ENCODE peak calls at places on chromosomes 12 and 14, in six cellular contexts. One of them, this sample, is unnamed.

GRCh38 chr12:94831081-94831747 is 172.3 kb downstream of the NDUFA12 start:
- DNase-seq in kidney: no peak
- DNase-seq in breast epithelium: no peak
- DNase-seq in suprapubic skin: no peak
- DNase-seq in left ventricle myocardium inferior: no peak
- DNase-seq in heart right ventricle: peak; percentile 11
- DNase-seq in this sample: no peak

GRCh38 chr14:99819514-99819913 is 26.3 kb downstream of the EML1 start:
- DNase-seq in suprapubic skin: no peak
- DNase-seq in kidney: no peak
- DNase-seq in heart right ventricle: no peak
- DNase-seq in breast epithelium: no peak
- DNase-seq in left ventricle myocardium inferior: no peak
- DNase-seq in this sample: no peak

GRCh38 chr12:7750350-7750749 is 3.2 kb upstream of the CLEC4C start:
- DNase-seq in suprapubic skin: no peak
- DNase-seq in left ventricle myocardium inferior: no peak
- DNase-seq in heart right ventricle: no peak
- DNase-seq in breast epithelium: no peak
- DNase-seq in kidney: no peak
- DNase-seq in this sample: no peak

GRCh38 chr12:117047810-117048584 is 51.2 kb downstream of the TESC start:
- DNase-seq in suprapubic skin: no peak
- DNase-seq in breast epithelium: no peak
- DNase-seq in left ventricle myocardium inferior: peak; percentile 73
- DNase-seq in kidney: no peak
- DNase-seq in heart right ventricle: peak; percentile 78
- DNase-seq in this sample: no peak

GRCh38 chr12:692274-692673 is 29.0 kb upstream of the NINJ2 start:
- DNase-seq in breast epithelium: no peak
- DNase-seq in left ventricle myocardium inferior: no peak
- DNase-seq in suprapubic skin: no peak
- DNase-seq in heart right ventricle: no peak
- DNase-seq in kidney: no peak
- DNase-seq in this sample: no peak

GRCh38 chr12:12267801-12268200 is 957 bp upstream of the LRP6 start:
- DNase-seq in breast epithelium: no peak
- DNase-seq in left ventricle myocardium inferior: no peak
- DNase-seq in kidney: no peak
- DNase-seq in suprapubic skin: no peak
- DNase-seq in heart right ventricle: no peak
- DNase-seq in this sample: peak; percentile 14

GRCh38 chr12:50062733-50063452 is 5.5 kb downstream of the ASIC1 start:
- DNase-seq in suprapubic skin: no peak
- DNase-seq in kidney: peak; percentile 39
- DNase-seq in left ventricle myocardium inferior: no peak
- DNase-seq in breast epithelium: no peak
- DNase-seq in heart right ventricle: no peak
- DNase-seq in this sample: peak; percentile 35

GRCh38 chr14:90388437-90388836 is 8.4 kb upstream of the CALM1 start:
- DNase-seq in heart right ventricle: no peak
- DNase-seq in suprapubic skin: no peak
- DNase-seq in breast epithelium: no peak
- DNase-seq in left ventricle myocardium inferior: no peak
- DNase-seq in kidney: no peak
- DNase-seq in this sample: peak; percentile 34

GRCh38 chr14:54683882-54684794 is 117.2 kb downstream of the SAMD4A start:
- DNase-seq in suprapubic skin: peak; percentile 85
- DNase-seq in kidney: peak; percentile 76
- DNase-seq in breast epithelium: no peak
- DNase-seq in left ventricle myocardium inferior: peak; percentile 39
- DNase-seq in heart right ventricle: peak; percentile 55
- DNase-seq in this sample: peak; percentile 39

DNA sequence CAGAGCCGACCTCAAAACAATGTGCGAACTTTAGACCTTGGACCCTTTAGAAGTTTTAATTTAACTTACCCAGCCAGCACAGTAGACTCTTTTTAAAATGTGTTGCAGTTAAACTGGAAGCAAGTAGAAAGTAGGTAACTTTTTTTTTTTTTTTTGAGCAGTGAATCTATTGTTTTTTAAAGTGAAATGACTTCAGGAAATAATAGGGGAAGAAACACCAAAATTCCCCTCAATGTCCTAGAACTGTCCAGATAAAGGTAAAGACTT is 1.1 kb upstream of the ATXN2 start:
- DNase-seq in kidney: no peak
- DNase-seq in suprapubic skin: no peak
- DNase-seq in heart right ventricle: no peak
- DNase-seq in left ventricle myocardium inferior: no peak
- DNase-seq in breast epithelium: no peak
- DNase-seq in this sample: no peak
- H3K4me3 ChIP-seq in kidney: peak overlapping the region; percentile 93
- H3K4me3 ChIP-seq in suprapubic skin: peak overlapping the region; percentile 99
- H3K4me3 ChIP-seq in heart right ventricle: peak overlapping the region; percentile 97
- H3K4me3 ChIP-seq in left ventricle myocardium inferior: peak overlapping the region; percentile 99
- H3K4me3 ChIP-seq in breast epithelium: peak overlapping the region; percentile 96
- H3K4me3 ChIP-seq in this sample: peak overlapping the region; percentile 92

DNA sequence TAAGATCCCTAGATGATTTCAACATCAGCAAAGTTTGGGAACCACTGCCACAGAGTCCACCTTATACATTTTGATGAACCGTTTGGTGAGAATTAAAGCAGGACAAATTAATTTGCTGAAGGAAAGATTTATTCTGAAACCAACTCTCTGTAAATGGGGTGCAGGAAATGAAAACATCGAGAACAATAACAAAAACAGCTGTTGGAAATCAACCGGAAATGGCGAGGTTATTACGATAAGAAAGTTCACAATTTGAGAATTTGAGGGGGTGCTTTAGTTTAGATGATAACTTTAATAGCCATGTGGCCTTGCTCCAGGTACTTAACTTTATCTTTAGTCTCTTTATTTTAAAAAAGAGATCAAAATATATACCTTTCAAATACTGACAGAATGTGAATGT is 56.8 kb downstream of the KCNJ8 start:
- DNase-seq in suprapubic skin: no peak
- DNase-seq in breast epithelium: no peak
- DNase-seq in left ventricle myocardium inferior: no peak
- DNase-seq in heart right ventricle: no peak
- DNase-seq in kidney: no peak
- DNase-seq in this sample: no peak
- H3K4me1 ChIP-seq in suprapubic skin: no peaks in the 10 kb centered on the region
- H3K4me1 ChIP-seq in breast epithelium: no peaks in the 10 kb centered on the region
- H3K4me1 ChIP-seq in left ventricle myocardium inferior: peaks cover 19% of the 10 kb centered on the region
- H3K4me1 ChIP-seq in heart right ventricle: peaks cover 18% of the 10 kb centered on the region
- H3K4me1 ChIP-seq in kidney: no peaks in the 10 kb centered on the region
- H3K4me1 ChIP-seq in this sample: peaks cover 27% of the 10 kb centered on the region

DNA sequence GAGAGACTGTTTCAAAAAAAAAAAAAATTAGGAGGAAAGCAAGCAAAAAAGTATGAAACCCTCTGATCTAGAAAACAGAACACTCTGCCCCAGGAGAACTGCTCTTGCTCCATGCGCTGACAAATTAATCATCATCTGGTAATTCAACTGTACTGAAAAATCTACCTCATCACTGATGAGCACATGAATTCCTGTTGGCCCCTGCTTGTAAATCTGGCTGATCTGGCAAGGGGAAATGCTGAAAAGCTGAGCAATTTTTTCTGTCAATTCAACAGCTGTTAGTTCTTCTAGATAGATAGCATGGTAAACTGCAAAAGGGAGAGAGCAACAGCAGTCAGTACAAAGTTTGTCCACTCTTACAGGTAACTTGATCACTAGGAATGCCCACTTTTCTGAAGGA is 15.2 kb upstream of the CSRNP2 start:
- DNase-seq in suprapubic skin: no peak
- DNase-seq in heart right ventricle: no peak
- DNase-seq in breast epithelium: no peak
- DNase-seq in kidney: no peak
- DNase-seq in left ventricle myocardium inferior: no peak
- DNase-seq in this sample: no peak
- H3K36me3 ChIP-seq in suprapubic skin: peaks cover 92% of the 10 kb centered on the region
- H3K36me3 ChIP-seq in heart right ventricle: no peaks in the 10 kb centered on the region
- H3K36me3 ChIP-seq in breast epithelium: peaks cover 14% of the 10 kb centered on the region
- H3K36me3 ChIP-seq in kidney: peaks cover 25% of the 10 kb centered on the region
- H3K36me3 ChIP-seq in left ventricle myocardium inferior: peaks cover 99% of the 10 kb centered on the region
- H3K36me3 ChIP-seq in this sample: peaks cover 62% of the 10 kb centered on the region

DNA sequence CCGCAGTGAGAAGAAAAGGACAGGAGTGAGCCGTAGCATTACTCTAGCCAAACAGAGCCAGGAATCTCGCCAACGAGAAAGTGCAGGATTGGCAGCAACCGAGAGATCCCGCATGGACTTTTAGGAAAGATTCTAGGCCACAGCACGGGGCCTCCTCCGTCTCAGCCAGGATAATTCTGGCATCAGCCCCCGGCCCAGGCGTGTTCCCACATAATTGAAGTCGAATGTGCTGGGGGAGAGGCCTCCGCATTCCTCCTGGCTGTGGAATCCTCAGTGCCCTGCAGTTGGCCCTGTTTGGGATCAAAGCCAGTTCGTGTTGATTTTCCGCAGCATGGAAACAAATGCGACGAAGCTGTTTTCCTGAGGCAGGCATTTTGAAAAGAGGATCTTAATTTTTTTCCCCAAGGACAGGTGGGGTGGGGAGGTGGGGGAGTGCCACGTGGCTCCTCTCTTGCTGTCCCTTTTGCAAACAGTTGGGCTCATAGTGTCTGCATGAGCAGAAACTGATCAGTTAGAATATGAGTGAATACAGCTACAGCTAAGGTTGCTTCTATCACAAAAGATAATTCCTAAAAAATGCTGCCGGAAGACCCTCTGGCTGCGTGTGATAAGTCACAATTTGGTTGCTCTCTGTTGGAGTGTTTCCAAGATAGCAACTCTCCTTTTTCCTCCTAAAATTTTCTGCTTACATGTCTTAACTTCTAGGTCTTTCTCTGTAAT is 37.3 kb upstream of the ATXN2 start:
- DNase-seq in heart right ventricle: peak; percentile 54
- DNase-seq in kidney: peak; percentile 81
- DNase-seq in left ventricle myocardium inferior: peak; percentile 55
- DNase-seq in suprapubic skin: peak; percentile 85
- DNase-seq in breast epithelium: peak; percentile 69
- DNase-seq in this sample: peak; percentile 20
- H3K4me3 ChIP-seq in heart right ventricle: no peak overlapping the region
- H3K4me3 ChIP-seq in kidney: no peak overlapping the region
- H3K4me3 ChIP-seq in left ventricle myocardium inferior: peak overlapping the region; percentile 32
- H3K4me3 ChIP-seq in suprapubic skin: no peak overlapping the region
- H3K4me3 ChIP-seq in breast epithelium: peak overlapping the region; percentile 45
- H3K4me3 ChIP-seq in this sample: no peak overlapping the region

GRCh38 chr12:20196767-20197166 is 171.6 kb upstream of the PDE3A start:
- DNase-seq in heart right ventricle: no peak
- DNase-seq in suprapubic skin: no peak
- DNase-seq in left ventricle myocardium inferior: no peak
- DNase-seq in breast epithelium: no peak
- DNase-seq in kidney: no peak
- DNase-seq in this sample: no peak

GRCh38 chr12:20199780-20200179 is 168.6 kb upstream of the PDE3A start:
- DNase-seq in suprapubic skin: no peak
- DNase-seq in heart right ventricle: no peak
- DNase-seq in kidney: no peak
- DNase-seq in breast epithelium: no peak
- DNase-seq in left ventricle myocardium inferior: no peak
- DNase-seq in this sample: no peak

GRCh38 chr12:20206410-20206809 is 161.9 kb upstream of the PDE3A start:
- DNase-seq in left ventricle myocardium inferior: no peak
- DNase-seq in breast epithelium: no peak
- DNase-seq in suprapubic skin: no peak
- DNase-seq in heart right ventricle: no peak
- DNase-seq in kidney: no peak
- DNase-seq in this sample: no peak

GRCh38 chr12:20201733-20202132 is 166.6 kb upstream of the PDE3A start:
- DNase-seq in suprapubic skin: no peak
- DNase-seq in kidney: no peak
- DNase-seq in breast epithelium: no peak
- DNase-seq in heart right ventricle: no peak
- DNase-seq in left ventricle myocardium inferior: no peak
- DNase-seq in this sample: no peak
- H3K4me1 ChIP-seq in suprapubic skin: no peaks in the 10 kb centered on the region
- H3K4me1 ChIP-seq in kidney: no peaks in the 10 kb centered on the region
- H3K4me1 ChIP-seq in breast epithelium: no peaks in the 10 kb centered on the region
- H3K4me1 ChIP-seq in heart right ventricle: no peaks in the 10 kb centered on the region
- H3K4me1 ChIP-seq in left ventricle myocardium inferior: peaks cover 19% of the 10 kb centered on the region
- H3K4me1 ChIP-seq in this sample: no peaks in the 10 kb centered on the region

DNA sequence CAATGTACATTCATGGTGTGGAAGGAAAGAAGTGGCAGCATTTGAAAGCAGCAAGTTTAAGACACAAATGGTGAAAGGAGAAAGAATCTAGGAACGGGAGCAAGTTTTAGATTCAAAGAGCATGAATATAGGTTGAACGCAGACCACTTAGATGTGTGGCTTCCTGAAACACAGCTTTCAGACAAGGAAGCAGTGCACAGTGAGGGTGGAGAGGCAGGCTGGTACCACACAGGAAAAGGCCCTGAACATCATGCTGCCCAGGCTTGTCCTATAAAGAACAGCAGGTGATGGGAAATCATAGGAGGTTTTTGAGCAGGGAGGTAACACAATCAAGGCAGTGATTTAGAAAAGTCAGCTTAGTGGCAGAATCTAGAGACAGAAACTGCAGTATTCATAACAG is 35.6 kb downstream of the GNS start:
- DNase-seq in left ventricle myocardium inferior: no peak
- DNase-seq in breast epithelium: no peak
- DNase-seq in suprapubic skin: no peak
- DNase-seq in heart right ventricle: no peak
- DNase-seq in kidney: no peak
- DNase-seq in this sample: no peak
- H3K36me3 ChIP-seq in left ventricle myocardium inferior: peaks cover 86% of the 10 kb centered on the region
- H3K36me3 ChIP-seq in breast epithelium: peaks cover 8% of the 10 kb centered on the region
- H3K36me3 ChIP-seq in suprapubic skin: peaks cover 82% of the 10 kb centered on the region
- H3K36me3 ChIP-seq in heart right ventricle: no peaks in the 10 kb centered on the region
- H3K36me3 ChIP-seq in kidney: peaks cover 42% of the 10 kb centered on the region
- H3K36me3 ChIP-seq in this sample: peaks cover 12% of the 10 kb centered on the region

DNA sequence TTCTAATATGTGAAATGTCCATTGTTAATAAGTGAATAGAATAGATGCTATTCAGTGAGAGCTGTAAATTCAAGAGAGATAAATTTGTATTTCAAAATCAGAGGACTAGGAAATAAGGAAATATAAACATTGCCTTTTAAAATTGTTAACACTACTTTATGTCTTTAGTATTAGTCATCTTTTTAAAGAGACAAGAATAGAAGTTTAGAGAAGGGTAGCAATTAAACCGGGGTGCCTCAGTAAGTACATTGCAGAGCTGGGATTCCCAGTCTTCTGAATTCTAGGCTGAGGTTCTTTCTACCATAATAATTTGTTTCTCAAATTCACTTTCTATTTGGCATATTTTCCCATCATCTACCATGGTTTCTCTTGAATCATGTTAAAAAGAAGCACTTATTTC is 498.6 kb downstream of the SLC16A7 start:
- DNase-seq in kidney: no peak
- DNase-seq in breast epithelium: no peak
- DNase-seq in heart right ventricle: no peak
- DNase-seq in suprapubic skin: no peak
- DNase-seq in left ventricle myocardium inferior: no peak
- DNase-seq in this sample: no peak
- H3K4me3 ChIP-seq in kidney: no peak overlapping the region
- H3K4me3 ChIP-seq in breast epithelium: no peak overlapping the region
- H3K4me3 ChIP-seq in heart right ventricle: no peak overlapping the region
- H3K4me3 ChIP-seq in suprapubic skin: no peak overlapping the region
- H3K4me3 ChIP-seq in left ventricle myocardium inferior: no peak overlapping the region
- H3K4me3 ChIP-seq in this sample: no peak overlapping the region

GRCh38 chr14:73754911-73755360 is 40.8 kb upstream of the PNMA1 start:
- DNase-seq in heart right ventricle: peak; percentile 44
- DNase-seq in kidney: peak; percentile 81
- DNase-seq in suprapubic skin: no peak
- DNase-seq in breast epithelium: no peak
- DNase-seq in left ventricle myocardium inferior: peak; percentile 61
- DNase-seq in this sample: no peak
- H3K4me1 ChIP-seq in heart right ventricle: peaks cover 90% of the 10 kb centered on the region
- H3K4me1 ChIP-seq in kidney: peaks cover 81% of the 10 kb centered on the region
- H3K4me1 ChIP-seq in suprapubic skin: peaks cover 90% of the 10 kb centered on the region
- H3K4me1 ChIP-seq in breast epithelium: peaks cover 46% of the 10 kb centered on the region
- H3K4me1 ChIP-seq in left ventricle myocardium inferior: peaks cover 96% of the 10 kb centered on the region
- H3K4me1 ChIP-seq in this sample: peaks cover 55% of the 10 kb centered on the region

This sample was measured in BE2C.